ENCODE peak calls at places on chromosomes 12 and 14, in four cellular contexts. G is CD8-positive, alpha-beta T cell; W is lower leg skin; K is thoracic aorta. J is an unnamed sample.
A peak's percentile ranks its signal among the peaks of the same experiment; 100 is the strongest.

GRCh38 chr14:81341405-81342180 is 58.5 kb downstream of the STON2 start:
- DNase-seq in W (no peak), G (no peak), K (no peak), J (no peak)

GRCh38 chr14:53368714-53369191 is 215.6 kb upstream of the DDHD1 start:
- DNase-seq in W (no peak), K (no peak), G (no peak), J (no peak)

GRCh38 chr12:63782466-63782865 is 2.8 kb downstream of the RXYLT1 start:
- DNase-seq in W (no peak), K (no peak), G (no peak), J (no peak)

GRCh38 chr12:107778383-107779015 is 4.0 kb downstream of the ASCL4 start:
- DNase-seq in G (no peak), W (peak; percentile 21), K (no peak), J (no peak)

GRCh38 chr14:37623971-37624370 is 28.5 kb downstream of the TTC6 start:
- DNase-seq in W (no peak), K (no peak), G (no peak), J (no peak)

GRCh38 chr12:102959391-102959790 is 1.9 kb downstream of the ASCL1 start:
- DNase-seq in K (no peak), G (no peak), W (no peak), J (no peak)

GRCh38 chr14:89625208-89625987 is 208.4 kb upstream of the FOXN3 start:
- DNase-seq in G (no peak), W (no peak), K (no peak), J (no peak)

GRCh38 chr14:67510836-67511235 is 22.3 kb upstream of the PLEKHH1 start:
- DNase-seq in W (no peak), G (no peak), K (no peak), J (no peak)

GRCh38 chr12:1470051-1470450 is 124.3 kb downstream of the FBXL14 start:
- DNase-seq in G (no peak), W (no peak), K (no peak), J (no peak)

GRCh38 chr14:74514471-74514932 is 20.9 kb downstream of the ISCA2 start:
- DNase-seq in G (no peak), K (no peak), W (no peak), J (peak; percentile 84)

GRCh38 chr12:51217968-51218606 is at the start of gene POU6F1:
- DNase-seq in G (peak; percentile 82), W (peak; percentile 54), K (no peak), J (peak; percentile 90)

GRCh38 chr12:51048601-51049369 is 658 bp downstream of the LETMD1 start:
- DNase-seq in K (no peak), W (no peak), G (peak; percentile 51), J (no peak)

GRCh38 chr12:124207049-124207448 is 87.8 kb upstream of the RFLNA start:
- DNase-seq in W (no peak), G (no peak), K (no peak), J (no peak)

GRCh38 chr12:49288412-49288853 is 6.5 kb upstream of the PRPH start:
- DNase-seq in K (no peak), W (no peak), G (peak; percentile 79), J (peak; percentile 29)

GRCh38 chr12:83389237-83389996 is 702.7 kb downstream of the TMTC2 start:
- DNase-seq in W (no peak), G (no peak), K (no peak), J (peak; percentile 60)

GRCh38 chr12:32568241-32568640 is 110.9 kb upstream of the DNM1L start:
- DNase-seq in K (no peak), G (no peak), W (no peak), J (no peak)

GRCh38 chr12:29157486-29157946 is 8.4 kb downstream of the FAR2 start:
- DNase-seq in W (no peak), G (no peak), K (no peak), J (no peak)

GRCh38 chr12:122994781-122995502 is 14.5 kb downstream of the ARL6IP4 start:
- DNase-seq in G (no peak), K (no peak), W (no peak), J (no peak)

GRCh38 chr12:12788675-12789368 is 3.4 kb downstream of the APOLD1 start:
- DNase-seq in K (no peak), W (peak; percentile 75), G (peak; percentile 75), J (no peak)

GRCh38 chr14:95480109-95480886 is 36.2 kb downstream of the SYNE3 start:
- DNase-seq in G (no peak), K (no peak), W (peak; percentile 80), J (no peak)

GRCh38 chr12:67758119-67758873 is 109.8 kb downstream of the DYRK2 start:
- DNase-seq in K (no peak), W (no peak), G (no peak), J (no peak)

GRCh38 chr12:50314629-50315312 is 31.5 kb upstream of the LIMA1 start:
- DNase-seq in K (no peak), G (no peak), W (no peak), J (no peak)

GRCh38 chr12:124506145-124506831 is 61.1 kb downstream of the NCOR2 start:
- DNase-seq in G (no peak), K (no peak), W (peak; percentile 80), J (peak; percentile 87)

GRCh38 chr12:106245767-106246166 is 2.1 kb downstream of the CKAP4 start:
- DNase-seq in G (no peak), K (no peak), W (peak; percentile 74), J (peak; percentile 87)

GRCh38 chr14:38143651-38144505 is 63.8 kb upstream of the SSTR1 start:
- DNase-seq in G (no peak), W (no peak), K (no peak), J (no peak)

GRCh38 chr14:105324080-105324778 is 9.7 kb downstream of the PACS2 start:
- DNase-seq in W (no peak), G (no peak), K (no peak), J (no peak)

GRCh38 chr14:104754213-104754851 is 1.4 kb downstream of the SIVA1 start:
- DNase-seq in K (no peak), W (no peak), G (no peak), J (no peak)

GRCh38 chr12:10361084-10361483 is 28.8 kb downstream of the KLRK1 start:
- DNase-seq in G (no peak), W (peak; percentile 60), K (no peak), J (no peak)

GRCh38 chr12:70691018-70691672 is 53.9 kb upstream of the PTPRB start:
- DNase-seq in K (no peak), W (no peak), G (no peak), J (no peak)

GRCh38 chr14:33402604-33403003 is 463.9 kb downstream of the NPAS3 start:
- DNase-seq in W (no peak), K (no peak), G (no peak), J (peak; percentile 71)

GRCh38 chr12:22518067-22518719 is 26.1 kb downstream of the C2CD5 start:
- DNase-seq in G (no peak), K (no peak), W (peak; percentile 29), J (no peak)

GRCh38 chr14:73850940-73851339 is 691 bp upstream of the PTGR2 start:
- DNase-seq in K (no peak), G (no peak), W (no peak), J (no peak)

GRCh38 chr14:60356921-60357550 is 108.0 kb downstream of the PPM1A start:
- DNase-seq in K (no peak), G (no peak), W (no peak), J (no peak)

GRCh38 chr12:109723311-109723791 is 9.7 kb downstream of the FAM222A start:
- DNase-seq in K (no peak), W (no peak), G (no peak), J (no peak)

GRCh38 chr14:87698496-87698895 is 294.5 kb downstream of the GALC start:
- DNase-seq in K (no peak), G (no peak), W (no peak), J (no peak)

GRCh38 chr12:28023156-28023887 is 50.8 kb upstream of the PTHLH start:
- DNase-seq in W (no peak), K (no peak), G (no peak), J (no peak)

GRCh38 chr12:89349814-89350213 is 2.5 kb downstream of the DUSP6 start:
- DNase-seq in W (peak; percentile 47), G (no peak), K (no peak), J (no peak)

GRCh38 chr14:22070119-22070982 is 396.7 kb upstream of the OR4E1 start:
- DNase-seq in W (no peak), G (peak; percentile 62), K (no peak), J (no peak)

GRCh38 chr12:51813931-51814310 is 34.6 kb downstream of the FIGNL2 start:
- DNase-seq in G (no peak), K (no peak), W (no peak), J (no peak)

GRCh38 chr14:25111061-25111601 is 61.2 kb upstream of the STXBP6 start:
- DNase-seq in W (peak; percentile 59), K (no peak), G (no peak), J (no peak)
- TF ChIP-seq CTCF in W (no peak), K (no peak), G (no peak), J (no peak)

DNA sequence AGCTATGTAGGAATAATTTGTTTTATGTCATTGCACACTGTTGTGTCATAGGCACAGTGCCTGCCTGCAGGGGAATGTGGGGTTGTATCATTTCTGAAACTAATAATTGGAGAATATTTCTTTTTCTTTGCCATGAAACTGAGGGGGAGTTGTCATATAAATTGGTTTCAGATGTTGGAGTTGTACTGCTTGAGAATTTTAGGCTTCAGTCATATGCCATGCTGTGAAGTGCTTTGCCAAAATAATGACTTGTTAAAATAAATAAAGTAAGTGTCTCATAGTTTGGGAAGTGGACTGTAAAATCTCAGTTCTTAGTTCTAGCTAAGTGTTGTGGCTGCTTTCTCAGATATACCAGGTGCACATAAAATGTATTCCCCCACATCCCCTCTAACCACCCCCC is 116.8 kb downstream of the DAAM1 start:
- DNase-seq in K (no peak), G (no peak), W (no peak), J (no peak)
- H3K4me3 ChIP-seq in K (no peak overlapping the region), G (no peak overlapping the region), W (no peak overlapping the region), J (no peak overlapping the region)

GRCh38 chr14:77151918-77152588 is 10.5 kb upstream of the ZDHHC22 start:
- DNase-seq in K (no peak), W (no peak), G (no peak), J (no peak)
- TF ChIP-seq CTCF in K (no peak), W (no peak), G (peak; percentile 30), J (no peak)

GRCh38 chr14:41606249-41607118 is at the start of gene LRFN5:
- DNase-seq in K (no peak), W (peak; percentile 19), G (no peak), J (peak; percentile 59)

GRCh38 chr14:41607966-41608663 is 1.4 kb downstream of the LRFN5 start:
- DNase-seq in W (no peak), K (no peak), G (no peak), J (no peak)

GRCh38 chr14:41607119-41607785 is 576 bp downstream of the LRFN5 start:
- DNase-seq in W (no peak), G (no peak), K (no peak), J (no peak)

GRCh38 chr14:41604793-41605534 is 1.7 kb upstream of the LRFN5 start:
- DNase-seq in K (no peak), G (no peak), W (peak; percentile 16), J (peak; percentile 59)

GRCh38 chr14:41605550-41606248 is 977 bp upstream of the LRFN5 start:
- DNase-seq in G (no peak), W (no peak), K (no peak), J (no peak)
- H3K4me3 ChIP-seq in G (peak overlapping the region; percentile 29), W (peak overlapping the region; percentile 49), K (peak overlapping the region; percentile 71), J (peak overlapping the region; percentile 52)